ENCODE peak calls at places on chromosomes 2 and 18, in four cellular contexts. One of them, this sample, is unnamed.

GRCh38 chr18:27604583-27604982 is 419.5 kb upstream of the CHST9 start:
- DNase-seq in breast epithelium: no peak
- DNase-seq in sigmoid colon: no peak
- DNase-seq in B cell: no peak
- DNase-seq in this sample: no peak

GRCh38 chr2:212176151-212176550 is 362.5 kb downstream of the ERBB4 start:
- DNase-seq in B cell: no peak
- DNase-seq in sigmoid colon: no peak
- DNase-seq in breast epithelium: no peak
- DNase-seq in this sample: no peak

GRCh38 chr2:6356127-6356761 is 509.5 kb downstream of the CMPK2 start:
- DNase-seq in sigmoid colon: no peak
- DNase-seq in breast epithelium: no peak
- DNase-seq in B cell: no peak
- DNase-seq in this sample: no peak

GRCh38 chr2:38515155-38516074 is 87.3 kb downstream of the HNRNPLL start:
- DNase-seq in sigmoid colon: peak; percentile 94
- DNase-seq in B cell: no peak
- DNase-seq in breast epithelium: peak; percentile 78
- DNase-seq in this sample: peak; percentile 96

GRCh38 chr18:46148810-46149209 is 44.6 kb downstream of the HAUS1 start:
- DNase-seq in B cell: peak; percentile 53
- DNase-seq in breast epithelium: no peak
- DNase-seq in sigmoid colon: no peak
- DNase-seq in this sample: peak; percentile 61

GRCh38 chr2:234690569-234691225 is 193.8 kb upstream of the ARL4C start:
- DNase-seq in B cell: no peak
- DNase-seq in sigmoid colon: no peak
- DNase-seq in breast epithelium: no peak
- DNase-seq in this sample: no peak

GRCh38 chr2:201470821-201471731 is 19.5 kb downstream of the STRADB start:
- DNase-seq in sigmoid colon: no peak
- DNase-seq in breast epithelium: no peak
- DNase-seq in B cell: no peak
- DNase-seq in this sample: no peak

GRCh38 chr18:42038936-42039335 is 83.9 kb downstream of the PIK3C3 start:
- DNase-seq in B cell: no peak
- DNase-seq in breast epithelium: no peak
- DNase-seq in sigmoid colon: no peak
- DNase-seq in this sample: no peak

GRCh38 chr2:7083580-7084509 is 166.6 kb downstream of the RNF144A start:
- DNase-seq in sigmoid colon: no peak
- DNase-seq in B cell: no peak
- DNase-seq in breast epithelium: no peak
- DNase-seq in this sample: no peak

GRCh38 chr2:172552547-172553291 is 3.2 kb upstream of the PDK1 start:
- DNase-seq in sigmoid colon: no peak
- DNase-seq in B cell: no peak
- DNase-seq in breast epithelium: no peak
- DNase-seq in this sample: no peak

GRCh38 chr2:64214281-64215115 is 70.3 kb upstream of the PELI1 start:
- DNase-seq in B cell: peak; percentile 65
- DNase-seq in sigmoid colon: no peak
- DNase-seq in breast epithelium: no peak
- DNase-seq in this sample: no peak

GRCh38 chr2:70984576-70985282 is 6.3 kb downstream of the ANKRD53 start:
- DNase-seq in B cell: peak; percentile 67
- DNase-seq in sigmoid colon: peak; percentile 71
- DNase-seq in breast epithelium: peak; percentile 52
- DNase-seq in this sample: peak; percentile 53

GRCh38 chr2:237671466-237672173 is 44.2 kb downstream of the LRRFIP1 start:
- DNase-seq in sigmoid colon: peak; percentile 58
- DNase-seq in breast epithelium: no peak
- DNase-seq in B cell: no peak
- DNase-seq in this sample: no peak

GRCh38 chr2:232698552-232699091 is 1.5 kb downstream of the GIGYF2 start:
- DNase-seq in sigmoid colon: no peak
- DNase-seq in B cell: no peak
- DNase-seq in breast epithelium: no peak
- DNase-seq in this sample: no peak

GRCh38 chr2:38315707-38316333 is 61.3 kb downstream of the ATL2 start:
- DNase-seq in sigmoid colon: no peak
- DNase-seq in breast epithelium: no peak
- DNase-seq in B cell: no peak
- DNase-seq in this sample: no peak

GRCh38 chr2:45177870-45178269 is 168.6 kb upstream of the SIX2 start:
- DNase-seq in breast epithelium: no peak
- DNase-seq in sigmoid colon: no peak
- DNase-seq in B cell: no peak
- DNase-seq in this sample: no peak

GRCh38 chr18:35039633-35040032 is 1.6 kb upstream of the MAPRE2 start:
- DNase-seq in sigmoid colon: no peak
- DNase-seq in breast epithelium: no peak
- DNase-seq in B cell: no peak
- DNase-seq in this sample: no peak

GRCh38 chr2:107349329-107349728 is 463.4 kb upstream of the ST6GAL2 start:
- DNase-seq in sigmoid colon: no peak
- DNase-seq in B cell: no peak
- DNase-seq in breast epithelium: no peak
- DNase-seq in this sample: no peak

GRCh38 chr2:58730764-58731487 is 489.8 kb upstream of the FANCL start:
- DNase-seq in B cell: no peak
- DNase-seq in breast epithelium: no peak
- DNase-seq in sigmoid colon: no peak
- DNase-seq in this sample: no peak

GRCh38 chr2:218291318-218291933 is 877 bp downstream of the TMBIM1 start:
- DNase-seq in sigmoid colon: no peak
- DNase-seq in B cell: no peak
- DNase-seq in breast epithelium: no peak
- DNase-seq in this sample: peak; percentile 56

GRCh38 chr2:37337636-37338280 is 6.7 kb upstream of the QPCT start:
- DNase-seq in breast epithelium: no peak
- DNase-seq in B cell: no peak
- DNase-seq in sigmoid colon: no peak
- DNase-seq in this sample: no peak

GRCh38 chr2:99153921-99154604 is 679 bp downstream of the TSGA10 start:
- DNase-seq in sigmoid colon: no peak
- DNase-seq in breast epithelium: no peak
- DNase-seq in B cell: no peak
- DNase-seq in this sample: peak; percentile 29

GRCh38 chr2:20353597-20353996 is 3.0 kb upstream of the PUM2 start:
- DNase-seq in breast epithelium: no peak
- DNase-seq in B cell: no peak
- DNase-seq in sigmoid colon: no peak
- DNase-seq in this sample: no peak

GRCh38 chr2:217573565-217573964 is 429.2 kb downstream of the TNS1 start:
- DNase-seq in B cell: no peak
- DNase-seq in sigmoid colon: no peak
- DNase-seq in breast epithelium: no peak
- DNase-seq in this sample: no peak

GRCh38 chr2:27655155-27655951 is 8.1 kb downstream of the SUPT7L start:
- DNase-seq in B cell: no peak
- DNase-seq in sigmoid colon: no peak
- DNase-seq in breast epithelium: no peak
- DNase-seq in this sample: no peak

GRCh38 chr18:45836242-45837215 is 11.1 kb downstream of the SIGLEC15 start:
- DNase-seq in breast epithelium: no peak
- DNase-seq in sigmoid colon: no peak
- DNase-seq in B cell: no peak
- DNase-seq in this sample: no peak

GRCh38 chr2:241193276-241193675 is 4.8 kb downstream of the ANO7 start:
- DNase-seq in breast epithelium: no peak
- DNase-seq in B cell: no peak
- DNase-seq in sigmoid colon: no peak
- DNase-seq in this sample: no peak

GRCh38 chr2:214193943-214194342 is 216.9 kb upstream of the VWC2L start:
- DNase-seq in sigmoid colon: no peak
- DNase-seq in breast epithelium: no peak
- DNase-seq in B cell: no peak
- DNase-seq in this sample: no peak
- TF ChIP-seq CTCF in sigmoid colon: no peak
- TF ChIP-seq CTCF in breast epithelium: no peak
- TF ChIP-seq CTCF in B cell: no peak
- TF ChIP-seq CTCF in this sample: no peak

GRCh38 chr2:134704173-134704572 is 14.6 kb downstream of the TMEM163 start:
- DNase-seq in sigmoid colon: no peak
- DNase-seq in B cell: no peak
- DNase-seq in breast epithelium: no peak
- DNase-seq in this sample: no peak
- TF ChIP-seq CTCF in sigmoid colon: no peak
- TF ChIP-seq CTCF in B cell: no peak
- TF ChIP-seq CTCF in breast epithelium: no peak
- TF ChIP-seq CTCF in this sample: no peak

DNA sequence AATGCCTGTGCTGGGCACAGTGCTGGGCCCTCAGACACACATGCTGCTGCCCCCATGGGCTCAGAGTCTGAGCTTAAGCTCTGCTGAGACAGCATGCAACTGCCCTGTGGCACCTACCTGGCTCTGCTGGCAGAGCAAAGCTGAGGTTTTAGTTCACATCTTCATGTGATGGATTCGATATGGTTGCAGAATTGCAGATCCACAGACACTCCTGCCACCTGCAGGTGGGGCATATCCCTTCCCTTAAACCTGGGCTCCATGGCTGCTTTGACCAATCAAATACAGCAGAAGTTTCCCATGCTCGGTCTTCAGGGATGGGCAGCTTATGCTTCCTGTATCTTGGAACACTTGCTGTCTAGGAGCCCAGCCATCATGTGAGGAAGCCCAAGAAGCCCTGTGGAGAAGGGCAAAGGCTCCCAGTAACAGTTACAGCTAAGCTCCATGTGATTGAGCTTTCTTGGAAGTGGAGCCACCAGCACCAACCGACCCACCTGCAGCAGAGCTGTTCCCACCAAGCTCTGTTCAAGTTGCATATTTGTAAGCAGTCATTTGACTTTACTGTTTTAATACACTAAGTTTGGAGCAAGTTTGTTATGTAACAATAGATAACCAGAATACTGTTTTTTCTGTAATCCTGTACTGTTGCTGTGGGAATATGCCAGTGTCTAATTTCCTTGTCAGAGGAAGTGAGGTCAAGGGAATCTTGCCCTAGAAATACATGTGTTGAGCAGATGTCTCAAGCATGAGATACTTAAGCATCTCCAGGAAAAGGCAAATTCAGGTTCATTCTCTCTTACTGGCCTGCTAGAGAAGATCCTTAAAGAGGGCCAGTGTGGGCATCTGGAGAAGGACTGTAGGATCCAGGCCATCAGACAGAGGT is 79.3 kb downstream of the SH3RF3 start:
- DNase-seq in sigmoid colon: no peak
- DNase-seq in B cell: no peak
- DNase-seq in breast epithelium: no peak
- DNase-seq in this sample: no peak
- TF ChIP-seq CTCF in sigmoid colon: no peak
- TF ChIP-seq CTCF in B cell: no peak
- TF ChIP-seq CTCF in breast epithelium: no peak
- TF ChIP-seq CTCF in this sample: no peak

DNA sequence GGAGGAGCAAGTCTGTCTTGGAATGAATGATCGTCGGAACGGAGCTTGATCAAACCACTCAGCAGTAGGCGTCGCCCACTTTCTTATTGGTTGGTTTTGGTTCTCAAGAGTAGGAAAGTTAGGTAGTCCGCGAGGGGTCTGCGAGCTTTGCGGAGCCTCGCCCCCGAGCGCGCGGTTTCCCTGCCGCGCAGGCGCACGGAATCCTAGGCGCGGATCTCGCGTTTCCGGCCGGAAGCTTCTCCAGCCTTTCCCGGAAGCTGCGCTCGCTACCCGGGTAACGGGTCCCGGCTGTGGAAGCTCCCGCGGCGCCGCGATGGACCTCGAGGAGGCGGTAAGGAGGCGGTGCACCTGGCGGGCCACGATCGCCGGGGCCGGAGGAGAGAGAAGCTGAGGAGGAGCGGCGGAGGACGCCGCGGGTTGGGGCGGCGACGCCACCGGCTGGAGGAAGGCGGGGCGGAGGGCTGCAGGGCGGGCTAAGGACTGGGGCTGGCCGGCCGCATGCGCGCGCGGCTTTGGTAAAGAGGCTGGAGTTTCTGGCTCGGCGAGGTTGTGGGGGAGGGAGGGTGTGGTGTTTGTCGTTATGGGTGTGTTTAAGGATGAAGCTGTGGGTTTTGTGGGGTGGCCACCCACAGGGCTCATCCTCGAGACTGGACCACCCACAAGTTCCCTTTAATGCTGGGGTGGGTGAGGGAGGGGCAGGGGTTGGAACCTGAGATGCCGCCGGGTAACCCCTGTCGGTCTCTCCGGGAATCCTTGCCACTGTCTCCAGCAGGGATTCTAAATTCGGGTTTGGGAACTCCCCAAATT is at the start of gene TAF1B:
- DNase-seq in sigmoid colon: peak; percentile 88
- DNase-seq in breast epithelium: peak; percentile 84
- DNase-seq in B cell: peak; percentile 83
- DNase-seq in this sample: peak; percentile 85
- TF ChIP-seq CTCF in sigmoid colon: peak; percentile 17
- TF ChIP-seq CTCF in breast epithelium: no peak
- TF ChIP-seq CTCF in B cell: peak; percentile 21
- TF ChIP-seq CTCF in this sample: no peak

DNA sequence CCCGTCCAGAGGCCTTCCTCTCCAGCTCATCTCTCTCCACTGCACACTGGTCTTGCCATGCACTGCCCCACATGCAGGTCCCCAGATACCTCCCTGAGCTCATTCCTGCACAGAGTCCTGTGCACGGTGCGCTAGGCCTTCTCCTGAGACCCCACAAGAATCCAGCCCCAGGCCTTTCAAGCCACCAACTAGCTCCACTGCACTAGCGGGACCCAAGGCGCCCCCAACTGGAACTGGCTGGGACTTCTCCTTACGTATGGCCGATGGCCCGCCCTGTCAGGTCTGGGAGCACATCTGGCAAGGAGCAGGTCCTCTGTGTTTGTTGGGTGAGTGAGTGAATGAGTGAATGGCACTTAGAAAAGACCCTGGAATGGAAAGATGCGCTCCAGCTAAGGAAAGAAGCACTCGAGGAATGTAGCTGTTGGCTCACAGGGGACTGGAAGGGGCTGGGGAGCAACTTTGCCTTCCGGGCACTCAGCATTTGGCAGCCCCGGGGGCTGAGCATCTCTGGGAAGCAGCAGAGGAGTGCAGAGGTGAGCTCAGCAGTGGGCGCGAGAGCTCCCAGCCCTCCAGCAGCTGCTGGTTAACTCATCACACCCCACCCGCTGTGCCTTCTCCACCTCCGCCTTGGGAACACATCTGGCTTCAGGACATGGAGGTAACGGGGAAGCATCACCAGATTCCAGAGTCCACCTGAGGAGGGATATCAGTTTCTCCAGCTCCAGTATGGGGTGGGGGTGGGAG is 223.1 kb downstream of the GLI2 start:
- DNase-seq in breast epithelium: no peak
- DNase-seq in B cell: no peak
- DNase-seq in sigmoid colon: no peak
- DNase-seq in this sample: no peak
- TF ChIP-seq CTCF in breast epithelium: no peak
- TF ChIP-seq CTCF in B cell: no peak
- TF ChIP-seq CTCF in sigmoid colon: no peak
- TF ChIP-seq CTCF in this sample: no peak

GRCh38 chr2:160022162-160022561 is 40.3 kb downstream of the PLA2R1 start:
- DNase-seq in breast epithelium: no peak
- DNase-seq in sigmoid colon: no peak
- DNase-seq in B cell: no peak
- DNase-seq in this sample: no peak
- TF ChIP-seq CTCF in breast epithelium: no peak
- TF ChIP-seq CTCF in sigmoid colon: no peak
- TF ChIP-seq CTCF in B cell: peak; percentile 37
- TF ChIP-seq CTCF in this sample: peak; percentile 30

This sample was measured in thyroid gland.